ENCODE peak calls at places on chromosome X, in eight cellular contexts. One of them, this sample, is unnamed.

GRCh38 chrX:78437621-78438020 is 110.2 kb upstream of the CYSLTR1 start:
- DNase-seq in A549: no peak
- DNase-seq in right lobe of liver: no peak
- DNase-seq in breast epithelium: no peak
- DNase-seq in lower leg skin: no peak
- DNase-seq in K562: no peak
- DNase-seq in Peyer's patch: no peak
- DNase-seq in tibial nerve: no peak
- DNase-seq in this sample: no peak

GRCh38 chrX:56788717-56789122 is 59.7 kb downstream of the NBDY start:
- DNase-seq in A549: no peak
- DNase-seq in right lobe of liver: no peak
- DNase-seq in breast epithelium: no peak
- DNase-seq in lower leg skin: no peak
- DNase-seq in K562: no peak
- DNase-seq in Peyer's patch: peak; percentile 47
- DNase-seq in tibial nerve: no peak
- DNase-seq in this sample: peak; percentile 31

GRCh38 chrX:69387559-69388487 is 116.3 kb upstream of the NALF2 start:
- DNase-seq in A549: peak; percentile 46
- DNase-seq in right lobe of liver: peak; percentile 62
- DNase-seq in breast epithelium: no peak
- DNase-seq in lower leg skin: peak; percentile 13
- DNase-seq in K562: peak; percentile 60
- DNase-seq in Peyer's patch: no peak
- DNase-seq in tibial nerve: no peak
- DNase-seq in this sample: peak; percentile 25

GRCh38 chrX:31988975-31989374 is 917.1 kb upstream of the FTHL17 start:
- DNase-seq in A549: no peak
- DNase-seq in right lobe of liver: no peak
- DNase-seq in breast epithelium: no peak
- DNase-seq in lower leg skin: no peak
- DNase-seq in K562: no peak
- DNase-seq in Peyer's patch: no peak
- DNase-seq in tibial nerve: no peak
- DNase-seq in this sample: no peak

GRCh38 chrX:10173331-10173900 is 16.6 kb downstream of the CLCN4 start:
- DNase-seq in A549: no peak
- DNase-seq in right lobe of liver: peak; percentile 66
- DNase-seq in breast epithelium: peak; percentile 86
- DNase-seq in lower leg skin: peak; percentile 38
- DNase-seq in K562: peak; percentile 64
- DNase-seq in Peyer's patch: no peak
- DNase-seq in tibial nerve: no peak
- DNase-seq in this sample: peak; percentile 0

GRCh38 chrX:123361371-123361770 is 177.3 kb downstream of the GRIA3 start:
- DNase-seq in A549: no peak
- DNase-seq in right lobe of liver: no peak
- DNase-seq in breast epithelium: no peak
- DNase-seq in lower leg skin: no peak
- DNase-seq in K562: no peak
- DNase-seq in Peyer's patch: no peak
- DNase-seq in tibial nerve: no peak
- DNase-seq in this sample: no peak

GRCh38 chrX:12919051-12919450 is 12.6 kb downstream of the TLR8 start:
- DNase-seq in A549: no peak
- DNase-seq in right lobe of liver: no peak
- DNase-seq in breast epithelium: no peak
- DNase-seq in lower leg skin: no peak
- DNase-seq in K562: no peak
- DNase-seq in Peyer's patch: no peak
- DNase-seq in tibial nerve: no peak
- DNase-seq in this sample: no peak

GRCh38 chrX:33434256-33435092 is 223.1 kb upstream of the DMD start:
- DNase-seq in A549: peak; percentile 39
- DNase-seq in right lobe of liver: peak; percentile 30
- DNase-seq in breast epithelium: peak; percentile 27
- DNase-seq in lower leg skin: peak; percentile 16
- DNase-seq in K562: peak; percentile 4
- DNase-seq in Peyer's patch: no peak
- DNase-seq in tibial nerve: peak; percentile 21
- DNase-seq in this sample: peak; percentile 3

GRCh38 chrX:37644381-37645305 is 40.9 kb upstream of the XK start:
- DNase-seq in A549: no peak
- DNase-seq in right lobe of liver: no peak
- DNase-seq in breast epithelium: no peak
- DNase-seq in lower leg skin: peak; percentile 13
- DNase-seq in K562: no peak
- DNase-seq in Peyer's patch: no peak
- DNase-seq in tibial nerve: no peak
- DNase-seq in this sample: peak; percentile 4

GRCh38 chrX:153925739-153926593 is at the start of gene ARHGAP4:
- DNase-seq in A549: no peak
- DNase-seq in right lobe of liver: peak; percentile 36
- DNase-seq in breast epithelium: no peak
- DNase-seq in lower leg skin: no peak
- DNase-seq in K562: peak; percentile 72
- DNase-seq in Peyer's patch: peak; percentile 53
- DNase-seq in tibial nerve: no peak
- DNase-seq in this sample: peak; percentile 44

GRCh38 chrX:30793075-30793766 is 95.8 kb downstream of the TAB3 start:
- DNase-seq in A549: no peak
- DNase-seq in right lobe of liver: no peak
- DNase-seq in breast epithelium: no peak
- DNase-seq in lower leg skin: no peak
- DNase-seq in K562: no peak
- DNase-seq in Peyer's patch: no peak
- DNase-seq in tibial nerve: no peak
- DNase-seq in this sample: no peak

GRCh38 chrX:96715412-96715940 is 30.8 kb downstream of the DIAPH2 start:
- DNase-seq in A549: peak; percentile 0
- DNase-seq in right lobe of liver: no peak
- DNase-seq in breast epithelium: no peak
- DNase-seq in lower leg skin: no peak
- DNase-seq in K562: no peak
- DNase-seq in Peyer's patch: no peak
- DNase-seq in tibial nerve: no peak
- DNase-seq in this sample: no peak

GRCh38 chrX:13703589-13703988 is 14.7 kb downstream of the RAB9A start:
- DNase-seq in A549: no peak
- DNase-seq in right lobe of liver: no peak
- DNase-seq in breast epithelium: no peak
- DNase-seq in lower leg skin: no peak
- DNase-seq in K562: no peak
- DNase-seq in Peyer's patch: no peak
- DNase-seq in tibial nerve: no peak
- DNase-seq in this sample: no peak

GRCh38 chrX:40262641-40263560 is 165.1 kb upstream of the BCOR start:
- DNase-seq in A549: peak; percentile 33
- DNase-seq in right lobe of liver: no peak
- DNase-seq in breast epithelium: peak; percentile 30
- DNase-seq in lower leg skin: no peak
- DNase-seq in K562: no peak
- DNase-seq in Peyer's patch: no peak
- DNase-seq in tibial nerve: no peak
- DNase-seq in this sample: no peak

DNA sequence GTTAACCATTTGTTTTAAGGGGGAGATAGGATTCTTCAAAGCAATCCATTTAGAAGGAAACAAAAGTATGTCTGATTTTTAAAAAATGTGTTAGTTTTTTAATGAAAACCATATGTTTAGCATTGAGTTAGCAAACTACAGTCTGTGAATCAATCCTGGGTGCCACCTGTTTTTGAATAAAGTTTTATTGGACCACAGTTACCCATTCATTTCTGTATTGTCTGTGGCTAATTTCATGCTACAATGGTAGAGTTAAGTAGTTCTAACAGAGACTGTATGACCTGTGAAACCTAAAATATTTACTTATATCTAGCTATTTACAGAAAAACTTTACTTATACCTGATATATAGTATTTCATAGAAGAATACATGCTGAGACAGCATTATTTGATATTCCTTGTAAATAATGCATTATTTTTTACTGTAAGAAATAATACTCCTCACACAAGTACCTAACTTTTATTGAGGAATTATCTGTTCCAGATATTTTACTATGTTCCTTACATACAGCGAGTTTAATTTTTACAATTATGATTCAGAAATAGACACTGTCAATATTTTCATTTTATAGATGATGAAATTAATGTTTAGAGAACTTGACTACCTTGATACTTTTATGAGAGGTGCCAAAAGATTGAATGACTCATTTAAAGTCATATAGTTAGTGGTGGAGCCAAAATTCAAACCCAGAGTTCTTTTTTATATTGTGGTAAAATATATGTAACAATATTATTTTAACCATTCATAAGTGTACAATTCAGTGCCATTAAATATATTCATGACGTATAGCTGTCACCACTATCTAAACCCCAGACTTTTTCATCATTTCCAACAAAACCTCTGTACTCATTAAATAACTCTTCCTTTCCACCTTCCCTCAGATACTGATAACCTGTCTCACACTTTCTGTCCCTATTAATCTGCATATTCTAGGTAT is 122.0 kb downstream of the GLUD2 start:
- DNase-seq in A549: no peak
- DNase-seq in right lobe of liver: no peak
- DNase-seq in breast epithelium: no peak
- DNase-seq in lower leg skin: no peak
- DNase-seq in K562: no peak
- DNase-seq in Peyer's patch: no peak
- DNase-seq in tibial nerve: no peak
- DNase-seq in this sample: no peak
- TF ChIP-seq POLR2A in A549: no peak
- TF ChIP-seq POLR2A in right lobe of liver: no peak
- TF ChIP-seq POLR2A in breast epithelium: no peak
- TF ChIP-seq POLR2A in lower leg skin: no peak
- TF ChIP-seq POLR2A in K562: no peak
- TF ChIP-seq POLR2A in Peyer's patch: no peak
- TF ChIP-seq POLR2A in tibial nerve: no peak
- TF ChIP-seq POLR2A in this sample: no peak

GRCh38 chrX:71283409-71284143 is at the start of gene NONO:
- DNase-seq in A549: peak; percentile 99
- DNase-seq in right lobe of liver: peak; percentile 79
- DNase-seq in breast epithelium: peak; percentile 85
- DNase-seq in lower leg skin: peak; percentile 92
- DNase-seq in K562: peak; percentile 97
- DNase-seq in Peyer's patch: peak; percentile 80
- DNase-seq in tibial nerve: peak; percentile 62
- DNase-seq in this sample: peak; percentile 99

GRCh38 chrX:71285929-71286328 is 2.5 kb downstream of the NONO start:
- DNase-seq in A549: no peak
- DNase-seq in right lobe of liver: no peak
- DNase-seq in breast epithelium: no peak
- DNase-seq in lower leg skin: no peak
- DNase-seq in K562: no peak
- DNase-seq in Peyer's patch: no peak
- DNase-seq in tibial nerve: no peak
- DNase-seq in this sample: no peak

GRCh38 chrX:71282514-71283408 is 674 bp upstream of the NONO start:
- DNase-seq in A549: peak; percentile 71
- DNase-seq in right lobe of liver: no peak
- DNase-seq in breast epithelium: no peak
- DNase-seq in lower leg skin: no peak
- DNase-seq in K562: peak; percentile 37
- DNase-seq in Peyer's patch: no peak
- DNase-seq in tibial nerve: no peak
- DNase-seq in this sample: no peak
- TF ChIP-seq POLR2A in A549: peak; percentile 25
- TF ChIP-seq POLR2A in right lobe of liver: no peak
- TF ChIP-seq POLR2A in breast epithelium: no peak
- TF ChIP-seq POLR2A in lower leg skin: no peak
- TF ChIP-seq POLR2A in K562: no peak
- TF ChIP-seq POLR2A in Peyer's patch: no peak
- TF ChIP-seq POLR2A in tibial nerve: no peak
- TF ChIP-seq POLR2A in this sample: no peak

GRCh38 chrX:52934704-52935468 is 23.4 kb downstream of the FAM156A start:
- DNase-seq in A549: peak; percentile 94
- DNase-seq in right lobe of liver: peak; percentile 96
- DNase-seq in breast epithelium: peak; percentile 96
- DNase-seq in lower leg skin: peak; percentile 89
- DNase-seq in K562: peak; percentile 86
- DNase-seq in Peyer's patch: peak; percentile 90
- DNase-seq in tibial nerve: peak; percentile 81
- DNase-seq in this sample: peak; percentile 93

GRCh38 chrX:52933213-52933612 is 25.1 kb downstream of the FAM156A start:
- DNase-seq in A549: no peak
- DNase-seq in right lobe of liver: no peak
- DNase-seq in breast epithelium: no peak
- DNase-seq in lower leg skin: no peak
- DNase-seq in K562: no peak
- DNase-seq in Peyer's patch: no peak
- DNase-seq in tibial nerve: no peak
- DNase-seq in this sample: no peak

GRCh38 chrX:52933976-52934703 is 24.2 kb downstream of the FAM156A start:
- DNase-seq in A549: no peak
- DNase-seq in right lobe of liver: no peak
- DNase-seq in breast epithelium: no peak
- DNase-seq in lower leg skin: no peak
- DNase-seq in K562: no peak
- DNase-seq in Peyer's patch: no peak
- DNase-seq in tibial nerve: no peak
- DNase-seq in this sample: no peak
- TF ChIP-seq POLR2A in A549: no peak
- TF ChIP-seq POLR2A in right lobe of liver: no peak
- TF ChIP-seq POLR2A in breast epithelium: no peak
- TF ChIP-seq POLR2A in lower leg skin: no peak
- TF ChIP-seq POLR2A in K562: no peak
- TF ChIP-seq POLR2A in Peyer's patch: no peak
- TF ChIP-seq POLR2A in tibial nerve: no peak
- TF ChIP-seq POLR2A in this sample: no peak

GRCh38 chrX:151779258-151779657 is 44.7 kb downstream of the CNGA2 start:
- DNase-seq in A549: no peak
- DNase-seq in right lobe of liver: no peak
- DNase-seq in breast epithelium: no peak
- DNase-seq in lower leg skin: no peak
- DNase-seq in K562: no peak
- DNase-seq in Peyer's patch: no peak
- DNase-seq in tibial nerve: no peak
- DNase-seq in this sample: no peak

GRCh38 chrX:151776936-151777335 is 42.4 kb downstream of the CNGA2 start:
- DNase-seq in A549: no peak
- DNase-seq in right lobe of liver: no peak
- DNase-seq in breast epithelium: no peak
- DNase-seq in lower leg skin: no peak
- DNase-seq in K562: no peak
- DNase-seq in Peyer's patch: no peak
- DNase-seq in tibial nerve: no peak
- DNase-seq in this sample: no peak

GRCh38 chrX:151776113-151776790 is 41.7 kb downstream of the CNGA2 start:
- DNase-seq in A549: no peak
- DNase-seq in right lobe of liver: no peak
- DNase-seq in breast epithelium: no peak
- DNase-seq in lower leg skin: no peak
- DNase-seq in K562: no peak
- DNase-seq in Peyer's patch: no peak
- DNase-seq in tibial nerve: no peak
- DNase-seq in this sample: no peak

DNA sequence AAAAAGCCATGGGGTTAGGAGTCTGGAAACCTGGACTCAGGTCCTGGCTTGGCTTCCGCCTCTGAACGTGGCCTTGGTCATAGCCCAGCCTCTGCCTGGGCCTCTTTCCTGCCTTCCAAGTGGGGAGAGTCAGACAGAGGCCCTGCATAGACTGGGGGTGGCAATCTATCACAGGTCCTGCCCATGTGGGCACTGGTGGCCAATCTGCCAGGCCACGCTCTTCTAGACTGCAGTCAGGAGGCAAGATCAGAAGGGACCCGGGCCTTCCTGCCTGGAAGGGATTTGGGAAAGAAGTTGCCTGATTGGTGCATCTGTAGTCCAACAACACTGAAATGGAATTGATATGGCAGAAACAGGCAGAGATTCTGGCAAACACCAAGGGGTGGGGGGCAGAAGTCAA is 46.1 kb downstream of the CNGA2 start:
- DNase-seq in A549: no peak
- DNase-seq in right lobe of liver: no peak
- DNase-seq in breast epithelium: no peak
- DNase-seq in lower leg skin: no peak
- DNase-seq in K562: no peak
- DNase-seq in Peyer's patch: no peak
- DNase-seq in tibial nerve: no peak
- DNase-seq in this sample: no peak
- TF ChIP-seq POLR2A in A549: no peak
- TF ChIP-seq POLR2A in right lobe of liver: no peak
- TF ChIP-seq POLR2A in breast epithelium: no peak
- TF ChIP-seq POLR2A in lower leg skin: no peak
- TF ChIP-seq POLR2A in K562: no peak
- TF ChIP-seq POLR2A in Peyer's patch: no peak
- TF ChIP-seq POLR2A in tibial nerve: no peak
- TF ChIP-seq POLR2A in this sample: no peak